ENCODE peak calls at places on chromosomes 7 and 10, in seven cellular contexts. S is neural crest cell; L is BJ; O is stimulated activated CD8-positive, alpha-beta memory T cell treated with anti-CD3 and anti-CD28 coated beads, Interleukin-2, amount 100 ng/mL, for 48 hours; E is tibial artery; M is A673; Q is cardiac fibroblast. F is an unnamed sample.

GRCh38 chr7:124996778-124997177 is 67.2 kb upstream of the POT1 start:
- DNase-seq in M (peak; percentile 34), E (no peak), L (no peak), Q (no peak), S (no peak), O (no peak), F (peak; percentile 67)

GRCh38 chr7:71497233-71497946 is 365.4 kb downstream of the GALNT17 start:
- DNase-seq in O (no peak), E (peak; percentile 55), Q (no peak), S (no peak), M (no peak), L (no peak), F (no peak)

GRCh38 chr10:34792881-34793280 is 22.2 kb downstream of the PARD3 start:
- DNase-seq in L (no peak), E (no peak), Q (no peak), M (no peak), S (no peak), O (no peak), F (no peak)

GRCh38 chr10:69383485-69384089 is 33.1 kb downstream of the TACR2 start:
- DNase-seq in S (no peak), L (peak; percentile 22), Q (peak; percentile 54), O (no peak), E (no peak), M (no peak), F (peak; percentile 44)

GRCh38 chr10:4081691-4082111 is 296.7 kb upstream of the KLF6 start:
- DNase-seq in E (no peak), O (no peak), M (no peak), L (peak; percentile 46), S (no peak), Q (peak; percentile 72), F (no peak)

GRCh38 chr7:13794581-13794980 is 194.9 kb downstream of the ETV1 start:
- DNase-seq in M (no peak), S (no peak), E (no peak), Q (no peak), O (no peak), L (no peak), F (no peak)

GRCh38 chr10:80154626-80154977 is 22.1 kb downstream of the PLAC9 start:
- DNase-seq in M (no peak), S (no peak), L (no peak), O (no peak), E (no peak), Q (no peak), F (no peak)

GRCh38 chr7:37964196-37964595 is 43.8 kb downstream of the EPDR1 start:
- DNase-seq in E (no peak), L (no peak), M (no peak), Q (no peak), S (no peak), O (no peak), F (no peak)

GRCh38 chr10:48932831-48933670 is 6.6 kb downstream of the LRRC18 start:
- DNase-seq in S (no peak), M (no peak), L (no peak), E (no peak), O (no peak), Q (no peak), F (no peak)

GRCh38 chr10:18777258-18777657 is 118.0 kb downstream of the ARL5B start:
- DNase-seq in S (no peak), M (no peak), Q (no peak), E (no peak), L (no peak), O (no peak), F (no peak)

GRCh38 chr7:55189447-55189760 is 170.6 kb downstream of the EGFR start:
- DNase-seq in O (no peak), L (no peak), S (no peak), E (no peak), Q (no peak), M (peak; percentile 24), F (peak; percentile 19)

GRCh38 chr7:95389516-95389915 is 6.7 kb downstream of the PON3 start:
- DNase-seq in M (no peak), E (no peak), Q (no peak), L (no peak), S (no peak), O (no peak), F (no peak)

GRCh38 chr7:64874562-64875250 is 28.4 kb upstream of the ZNF273 start:
- DNase-seq in S (no peak), O (no peak), M (no peak), L (no peak), E (no peak), Q (no peak), F (no peak)

GRCh38 chr10:32650246-32650655 is 204.3 kb downstream of the CCDC7 start:
- DNase-seq in E (no peak), Q (no peak), M (no peak), O (no peak), S (no peak), L (no peak), F (peak; percentile 4)

GRCh38 chr10:102065561-102066420 is 642 bp downstream of the HPS6 start:
- DNase-seq in O (no peak), Q (peak; percentile 32), M (no peak), E (peak; percentile 20), L (no peak), S (peak; percentile 35), F (peak; percentile 49)

GRCh38 chr10:111523016-111523415 is 446.2 kb downstream of the ADRA2A start:
- DNase-seq in Q (no peak), S (no peak), O (no peak), M (no peak), L (no peak), E (no peak), F (no peak)

GRCh38 chr10:114753126-114753525 is 68.5 kb upstream of the FHIP2A start:
- DNase-seq in M (no peak), L (peak; percentile 57), O (no peak), E (no peak), S (no peak), Q (no peak), F (no peak)

F was measured in mesendoderm.